ENCODE peak calls at places on chromosomes 2 and 18, in ten cellular contexts. L is Peyer's patch, I is SK-N-SH, T is tibial nerve, C is OCI-LY7, U is heart left ventricle, Q is GM13977, P is sigmoid colon, H is fibroblast of villous mesenchyme, G is endothelial cell. B is an unnamed sample.

GRCh38 chr2:177075254-177075653 is 137.3 kb upstream of the HNRNPA3 start:
- DNase-seq in L (no peak), I (no peak), T (no peak), C (no peak), U (no peak), Q (no peak), P (no peak), H (no peak), G (no peak), B (no peak)

GRCh38 chr2:206942799-206943478 is 3.6 kb downstream of the CPO start:
- DNase-seq in L (no peak), I (no peak), T (no peak), C (no peak), U (no peak), Q (no peak), P (no peak), H (no peak), G (peak), B (no peak)

GRCh38 chr2:120759543-120760331 is 24.1 kb downstream of the GLI2 start:
- DNase-seq in L (peak), I (no peak), T (no peak), C (no peak), U (peak), Q (no peak), P (peak), H (no peak), G (no peak), B (no peak)

GRCh38 chr18:25058520-25058919 is 293.4 kb downstream of the ZNF521 start:
- DNase-seq in L (peak), I (no peak), T (no peak), C (peak), U (peak), Q (no peak), P (no peak), H (no peak), G (no peak), B (no peak)

GRCh38 chr18:70709124-70709523 is 420.3 kb downstream of the SOCS6 start:
- DNase-seq in L (no peak), I (no peak), T (no peak), C (no peak), U (no peak), Q (no peak), P (no peak), H (no peak), G (no peak), B (no peak)

GRCh38 chr2:240436626-240437180 is 1.2 kb downstream of the GPC1 start:
- DNase-seq in L (peak), I (no peak), T (no peak), C (no peak), U (peak), Q (no peak), P (peak), H (peak), G (no peak), B (no peak)

GRCh38 chr2:96888082-96889011 is 18.5 kb upstream of the SEMA4C start:
- DNase-seq in L (no peak), I (no peak), T (no peak), C (no peak), U (peak), Q (no peak), P (peak), H (peak), G (no peak), B (no peak)

GRCh38 chr2:8677646-8678592 is 3.9 kb upstream of the ID2 start:
- DNase-seq in L (peak), I (peak), T (peak), C (peak), U (peak), Q (peak), P (peak), H (peak), G (peak), B (no peak)

GRCh38 chr2:69386376-69386775 is 651 bp downstream of the GFPT1 start:
- DNase-seq in L (no peak), I (peak), T (no peak), C (peak), U (no peak), Q (peak), P (no peak), H (peak), G (no peak), B (no peak)

GRCh38 chr2:168336786-168337388 is 89.5 kb upstream of the STK39 start:
- DNase-seq in L (peak), I (no peak), T (no peak), C (peak), U (peak), Q (peak), P (no peak), H (no peak), G (no peak), B (no peak)

GRCh38 chr2:236754234-236754924 is 184.8 kb downstream of the ACKR3 start:
- DNase-seq in L (no peak), I (no peak), T (no peak), C (peak), U (no peak), Q (no peak), P (no peak), H (no peak), G (no peak), B (peak)

GRCh38 chr2:187995556-187995955 is 296.1 kb upstream of the GULP1 start:
- DNase-seq in L (no peak), I (no peak), T (no peak), C (no peak), U (no peak), Q (no peak), P (no peak), H (no peak), G (no peak), B (no peak)

GRCh38 chr2:23388756-23389514 is 4.0 kb downstream of the KLHL29 start:
- DNase-seq in L (no peak), I (no peak), T (no peak), C (no peak), U (no peak), Q (no peak), P (no peak), H (no peak), G (no peak), B (no peak)

GRCh38 chr2:15802657-15803056 is 137.7 kb upstream of the MYCN start:
- DNase-seq in L (no peak), I (no peak), T (no peak), C (no peak), U (no peak), Q (no peak), P (no peak), H (no peak), G (no peak), B (no peak)

GRCh38 chr2:98936133-98936916 is at the start of gene CRACDL:
- DNase-seq in L (peak), I (peak), T (no peak), C (no peak), U (no peak), Q (peak), P (no peak), H (no peak), G (peak), B (no peak)

GRCh38 chr2:3478846-3479385 is 40.4 kb downstream of the ADI1 start:
- DNase-seq in L (no peak), I (no peak), T (no peak), C (no peak), U (no peak), Q (no peak), P (no peak), H (no peak), G (no peak), B (no peak)
- TF ChIP-seq CTCF in L (no peak), I (no peak), T (no peak), C (no peak), U (no peak), Q (no peak), P (no peak), H (no peak), G (no peak), B (no peak)

GRCh38 chr18:80200171-80200931 is 47.0 kb downstream of the PARD6G start:
- DNase-seq in L (no peak), I (no peak), T (no peak), C (no peak), U (no peak), Q (no peak), P (peak), H (peak), G (no peak), B (no peak)
- TF ChIP-seq CTCF in L (no peak), I (no peak), T (peak), C (peak), U (no peak), Q (peak), P (no peak), H (peak), G (no peak), B (peak)

GRCh38 chr2:173354601-173355131 is at the start of gene CDCA7:
- DNase-seq in L (peak), I (peak), T (no peak), C (peak), U (peak), Q (peak), P (peak), H (peak), G (peak), B (peak)
- TF ChIP-seq CTCF in L (no peak), I (no peak), T (no peak), C (no peak), U (no peak), Q (peak), P (no peak), H (no peak), G (no peak), B (peak)

DNA sequence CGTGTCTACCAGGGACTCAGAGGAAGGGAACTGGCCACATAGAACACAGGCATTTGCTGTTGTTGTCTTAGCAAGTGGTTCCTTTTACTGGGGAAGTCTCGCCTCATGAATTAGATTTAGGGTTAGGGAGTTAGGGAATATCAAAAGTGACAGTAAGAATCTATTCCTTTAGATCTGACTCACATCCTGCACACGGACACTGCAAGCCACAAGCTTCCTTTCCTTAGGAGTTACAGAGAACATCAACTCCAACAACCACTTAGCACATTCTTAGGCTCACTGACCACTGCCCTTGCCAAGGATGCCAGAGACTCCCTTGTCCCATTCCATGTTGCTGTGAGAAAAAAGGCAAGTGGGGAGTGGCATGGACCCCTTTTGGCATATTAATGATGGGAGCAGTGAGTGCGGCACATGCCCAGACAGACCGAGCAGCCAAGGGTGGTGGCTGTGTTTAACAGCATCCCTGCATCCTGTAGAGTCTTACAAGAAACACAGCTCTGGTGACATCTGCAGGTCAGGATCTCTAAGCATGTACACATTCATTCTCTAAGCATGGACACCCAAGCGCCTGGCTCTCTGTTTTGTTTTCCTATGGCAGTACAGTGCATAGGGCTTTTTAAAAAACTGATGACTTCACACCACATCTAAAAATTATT is 745.6 kb upstream of the RAB6C start:
- DNase-seq in L (no peak), I (peak), T (peak), C (no peak), U (no peak), Q (peak), P (no peak), H (no peak), G (peak), B (no peak)
- TF ChIP-seq CTCF in L (no peak), I (no peak), T (no peak), C (peak), U (no peak), Q (peak), P (no peak), H (no peak), G (no peak), B (no peak)

GRCh38 chr18:13019301-13019700 is 28.1 kb downstream of the CEP192 start:
- DNase-seq in L (no peak), I (no peak), T (no peak), C (no peak), U (no peak), Q (no peak), P (no peak), H (no peak), G (no peak), B (no peak)
- TF ChIP-seq CTCF in L (no peak), I (no peak), T (no peak), C (no peak), U (no peak), Q (no peak), P (no peak), H (no peak), G (no peak), B (no peak)

GRCh38 chr2:208033701-208034502 is 8.6 kb upstream of the PLEKHM3 start:
- DNase-seq in L (peak), I (no peak), T (no peak), C (peak), U (no peak), Q (peak), P (no peak), H (peak), G (peak), B (no peak)
- TF ChIP-seq CTCF in L (no peak), I (peak), T (no peak), C (peak), U (peak), Q (peak), P (no peak), H (peak), G (no peak), B (peak)

DNA sequence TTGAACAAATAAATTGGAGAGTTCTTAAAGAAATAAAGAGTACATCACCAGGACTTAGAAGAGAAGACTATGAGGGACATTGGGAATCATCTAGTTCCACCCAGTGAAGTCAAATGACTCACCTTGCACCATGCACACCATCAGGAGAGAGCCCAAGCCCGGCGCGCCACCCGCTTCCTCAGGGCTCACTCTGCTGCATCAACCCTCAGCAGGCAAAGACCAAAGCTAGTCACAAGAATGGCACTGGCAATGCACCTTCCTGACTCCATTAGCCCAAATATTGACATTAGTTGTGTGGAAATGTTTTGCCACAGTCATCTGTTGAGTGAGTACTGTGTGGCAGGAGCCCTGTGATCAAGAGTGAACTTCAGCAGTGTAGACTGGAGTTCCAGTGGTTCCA is 7.1 kb upstream of the LYPD6B start:
- DNase-seq in L (no peak), I (no peak), T (no peak), C (no peak), U (no peak), Q (no peak), P (no peak), H (no peak), G (no peak), B (no peak)
- TF ChIP-seq CTCF in L (no peak), I (no peak), T (no peak), C (no peak), U (no peak), Q (no peak), P (no peak), H (no peak), G (no peak), B (no peak)

GRCh38 chr2:38557217-38557616 is 45.5 kb downstream of the HNRNPLL start:
- DNase-seq in L (no peak), I (no peak), T (no peak), C (no peak), U (no peak), Q (no peak), P (no peak), H (no peak), G (no peak), B (no peak)

GRCh38 chr2:38553554-38553953 is 49.2 kb downstream of the HNRNPLL start:
- DNase-seq in L (no peak), I (no peak), T (no peak), C (no peak), U (no peak), Q (no peak), P (no peak), H (no peak), G (no peak), B (no peak)

GRCh38 chr2:38556007-38556801 is 46.5 kb downstream of the HNRNPLL start:
- DNase-seq in L (no peak), I (no peak), T (no peak), C (no peak), U (no peak), Q (no peak), P (no peak), H (no peak), G (no peak), B (no peak)

GRCh38 chr2:38552259-38552658 is 50.5 kb downstream of the HNRNPLL start:
- DNase-seq in L (no peak), I (no peak), T (no peak), C (no peak), U (no peak), Q (no peak), P (no peak), H (no peak), G (no peak), B (no peak)

GRCh38 chr2:38554973-38555595 is 47.6 kb downstream of the HNRNPLL start:
- DNase-seq in L (no peak), I (no peak), T (no peak), C (peak), U (no peak), Q (no peak), P (no peak), H (peak), G (no peak), B (no peak)
- TF ChIP-seq CTCF in L (no peak), I (peak), T (no peak), C (peak), U (peak), Q (peak), P (no peak), H (peak), G (peak), B (peak)

GRCh38 chr2:29332540-29332939 is 217.3 kb downstream of the CLIP4 start:
- DNase-seq in L (no peak), I (no peak), T (no peak), C (no peak), U (no peak), Q (no peak), P (no peak), H (no peak), G (no peak), B (no peak)

GRCh38 chr2:29325544-29325943 is 210.3 kb downstream of the CLIP4 start:
- DNase-seq in L (no peak), I (no peak), T (no peak), C (no peak), U (no peak), Q (no peak), P (no peak), H (no peak), G (no peak), B (no peak)

GRCh38 chr2:29326926-29327325 is 211.7 kb downstream of the CLIP4 start:
- DNase-seq in L (no peak), I (no peak), T (no peak), C (no peak), U (no peak), Q (no peak), P (no peak), H (no peak), G (no peak), B (no peak)

GRCh38 chr2:29334723-29335122 is 219.5 kb downstream of the CLIP4 start:
- DNase-seq in L (no peak), I (no peak), T (no peak), C (no peak), U (no peak), Q (no peak), P (no peak), H (no peak), G (no peak), B (no peak)

DNA sequence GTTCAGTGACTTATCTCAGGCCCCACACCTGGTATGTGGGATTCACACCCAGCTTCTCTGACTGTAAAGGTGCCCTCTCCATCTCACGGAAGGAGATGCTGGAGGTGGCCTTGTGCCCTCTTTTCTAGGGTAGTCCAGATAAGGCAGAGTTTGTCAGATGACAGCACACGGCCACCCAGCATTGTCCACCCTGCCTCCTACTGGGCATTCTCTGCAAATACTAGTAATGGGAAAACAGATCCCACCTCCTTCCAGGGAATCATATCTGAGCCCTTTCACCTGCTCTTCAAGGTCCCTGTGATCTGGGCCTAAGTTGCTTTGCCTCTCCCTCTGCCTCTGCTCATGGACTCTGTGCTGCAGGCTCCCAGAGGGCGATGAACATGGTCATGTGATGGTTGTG is 214.7 kb downstream of the CLIP4 start:
- DNase-seq in L (no peak), I (no peak), T (no peak), C (no peak), U (no peak), Q (no peak), P (no peak), H (no peak), G (no peak), B (no peak)
- TF ChIP-seq CTCF in L (no peak), I (peak), T (no peak), C (peak), U (no peak), Q (peak), P (no peak), H (no peak), G (peak), B (peak)

GRCh38 chr2:24409166-24409565 is 48.8 kb upstream of the ITSN2 start:
- DNase-seq in L (no peak), I (no peak), T (no peak), C (no peak), U (no peak), Q (no peak), P (no peak), H (no peak), G (no peak), B (no peak)
- TF ChIP-seq CTCF in L (no peak), I (no peak), T (no peak), C (no peak), U (no peak), Q (no peak), P (no peak), H (no peak), G (no peak), B (no peak)

B was measured in osteocyte.